ENCODE peak calls at places on chromosome 5, in four cellular contexts. P, H, N and I are unnamed samples.

GRCh38 chr5:53478411-53479044 is 1.9 kb upstream of the FST start:
- DNase-seq in P (no peak), H (peak), N (peak), I (peak)

GRCh38 chr5:92676120-92676838 is 904.7 kb downstream of the NR2F1-AS1 start:
- DNase-seq in P (no peak), H (no peak), N (no peak), I (no peak)

GRCh38 chr5:53288511-53288910 is 179.0 kb upstream of the MOCS2 start:
- DNase-seq in P (no peak), H (no peak), N (no peak), I (no peak)

GRCh38 chr5:81081461-81081835 is 121.3 kb downstream of the RASGRF2 start:
- DNase-seq in P (no peak), H (no peak), N (peak), I (no peak)

GRCh38 chr5:156778139-156778696 is 71.9 kb upstream of the PPP1R2B start:
- DNase-seq in P (no peak), H (no peak), N (no peak), I (no peak)

GRCh38 chr5:137248476-137248970 is 250.6 kb downstream of the SPOCK1 start:
- DNase-seq in P (peak), H (no peak), N (no peak), I (no peak)

GRCh38 chr5:56545016-56545415 is 270.3 kb upstream of the MAP3K1 start:
- DNase-seq in P (no peak), H (no peak), N (no peak), I (no peak)

GRCh38 chr5:130896636-130897035 is 268.4 kb downstream of the HINT1 start:
- DNase-seq in P (no peak), H (no peak), N (no peak), I (no peak)

GRCh38 chr5:78534148-78535009 is 114.2 kb downstream of the LHFPL2 start:
- DNase-seq in P (no peak), H (no peak), N (no peak), I (no peak)

GRCh38 chr5:121189569-121190305 is 661.9 kb upstream of the FTMT start:
- DNase-seq in P (no peak), H (no peak), N (no peak), I (no peak)

GRCh38 chr5:126477281-126477680 is 54.1 kb downstream of the GRAMD2B start:
- DNase-seq in P (no peak), H (no peak), N (no peak), I (no peak)

GRCh38 chr5:173020643-173021042 is 35.5 kb upstream of the CREBRF start:
- DNase-seq in P (no peak), H (no peak), N (no peak), I (no peak)

GRCh38 chr5:61000887-61001286 is 55.9 kb downstream of the NDUFAF2 start:
- DNase-seq in P (no peak), H (no peak), N (no peak), I (no peak)

GRCh38 chr5:168123853-168124528 is 167.5 kb upstream of the WWC1 start:
- DNase-seq in P (peak), H (no peak), N (no peak), I (no peak)

GRCh38 chr5:109907751-109908150 is 218.0 kb downstream of the MAN2A1 start:
- DNase-seq in P (no peak), H (no peak), N (no peak), I (no peak)

GRCh38 chr5:143440448-143441102 is 37.1 kb upstream of the NR3C1 start:
- DNase-seq in P (no peak), H (no peak), N (no peak), I (no peak)

GRCh38 chr5:175616083-175616482 is 41.8 kb upstream of the HRH2 start:
- DNase-seq in P (no peak), H (no peak), N (no peak), I (no peak)

DNA sequence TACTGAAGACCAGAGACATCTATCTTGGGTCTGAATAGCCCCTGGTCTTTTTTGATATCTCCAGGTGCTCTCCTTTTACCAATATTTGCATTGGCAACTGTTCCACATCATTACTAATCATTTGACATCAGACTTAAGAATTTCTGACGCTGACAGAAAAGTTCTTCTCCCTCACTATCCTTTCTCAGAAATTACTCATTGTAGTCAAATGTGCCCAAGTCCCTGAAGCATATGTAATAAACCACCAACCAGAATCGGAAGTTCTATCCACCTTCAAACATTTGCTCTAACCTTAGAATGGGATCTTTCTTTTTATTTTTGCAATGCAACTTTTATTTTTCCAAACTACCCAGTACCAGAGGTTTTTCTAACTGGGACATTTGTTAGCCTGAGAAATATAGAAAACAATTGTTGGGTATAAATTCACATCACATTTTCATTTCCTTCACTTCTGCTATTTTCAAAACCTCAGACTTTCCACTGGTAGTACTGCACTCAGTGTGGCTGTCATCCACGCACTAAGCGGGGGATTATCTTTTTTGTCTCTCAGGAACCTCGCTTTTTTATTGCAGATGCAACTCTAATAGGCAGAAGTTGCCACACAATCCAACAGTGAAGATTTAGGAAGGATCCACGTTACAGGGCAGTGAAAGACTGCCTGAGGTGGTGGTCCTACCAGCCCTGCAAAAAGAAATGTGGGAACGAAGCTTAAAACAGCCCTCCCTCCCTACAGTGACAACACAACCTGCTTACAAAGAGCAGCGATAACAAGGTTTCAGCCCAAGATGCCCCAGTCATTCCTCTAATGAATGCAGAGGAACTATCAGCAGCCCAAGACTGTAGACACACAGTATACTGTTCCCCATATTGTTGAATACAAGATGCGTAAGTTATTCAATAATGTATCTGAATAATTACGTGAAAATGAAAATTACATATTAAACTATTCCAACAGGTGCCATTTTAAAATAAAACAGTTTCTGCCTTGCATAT is 201.2 kb downstream of the EBF1 start:
- DNase-seq in P (no peak), H (no peak), N (no peak), I (no peak)
- H3K27ac ChIP-seq in P (peak), H (no peak), N (no peak), I (no peak)

GRCh38 chr5:97355775-97356174 is 172.7 kb upstream of the RIOK2 start:
- DNase-seq in P (peak), H (no peak), N (no peak), I (no peak)
- TF ChIP-seq POLR2A in P (peak), H (no peak), N (no peak), I (no peak)

GRCh38 chr5:9544502-9545300 is 1.2 kb downstream of the SEMA5A start:
- DNase-seq in P (no peak), H (no peak), N (peak), I (peak)

GRCh38 chr5:9545301-9545958 is 445 bp downstream of the SEMA5A start:
- DNase-seq in P (no peak), H (no peak), N (peak), I (no peak)

GRCh38 chr5:9544056-9544455 is 1.8 kb downstream of the SEMA5A start:
- DNase-seq in P (no peak), H (no peak), N (no peak), I (no peak)

GRCh38 chr5:9540791-9541190 is 5.1 kb downstream of the SEMA5A start:
- DNase-seq in P (no peak), H (no peak), N (no peak), I (no peak)

DNA sequence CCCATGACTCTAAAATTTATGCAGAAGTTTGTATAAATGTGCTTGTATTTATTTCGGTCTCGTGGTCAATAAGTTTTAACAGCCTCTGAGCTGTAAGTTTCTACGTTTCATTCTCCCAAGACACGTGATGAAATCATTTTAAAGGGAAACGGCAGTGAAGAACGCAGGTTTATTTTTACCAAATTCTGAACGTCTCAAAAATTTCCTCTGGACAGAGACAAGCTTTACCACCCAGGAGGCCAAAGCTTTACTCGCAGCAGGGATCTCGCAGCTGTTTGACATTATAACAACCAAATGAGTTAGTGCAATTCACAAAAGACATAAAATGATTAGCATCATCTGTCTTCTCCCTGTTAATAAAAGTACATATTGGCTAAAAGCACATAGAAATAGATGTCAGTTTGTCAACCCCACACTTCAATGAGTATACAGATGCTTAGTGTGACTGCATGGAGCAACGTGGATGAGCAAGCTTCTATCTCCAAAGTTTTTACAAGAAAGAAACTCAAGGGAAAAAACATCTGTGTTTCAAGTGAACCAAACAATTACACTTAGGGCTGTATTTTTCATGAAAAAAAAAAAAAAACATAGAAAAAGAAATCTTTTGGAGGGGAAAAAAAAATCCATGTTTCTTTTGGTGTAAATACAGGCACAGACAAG is 2.5 kb downstream of the SEMA5A start:
- DNase-seq in P (no peak), H (no peak), N (no peak), I (no peak)
- H3K4me3 ChIP-seq in P (no peak), H (no peak), N (no peak), I (no peak)

GRCh38 chr5:111960466-111961215 is 203.6 kb upstream of the NREP start:
- DNase-seq in P (no peak), H (no peak), N (no peak), I (no peak)
- H3K27ac ChIP-seq in P (no peak), H (no peak), N (no peak), I (no peak)

GRCh38 chr5:179820483-179821297 is at the start of gene SQSTM1:
- DNase-seq in P (no peak), H (no peak), N (peak), I (peak)

GRCh38 chr5:179820127-179820482 is 600 bp upstream of the SQSTM1 start:
- DNase-seq in P (no peak), H (no peak), N (no peak), I (no peak)

GRCh38 chr5:179817071-179817840 is 3.4 kb upstream of the SQSTM1 start:
- DNase-seq in P (no peak), H (no peak), N (peak), I (no peak)

GRCh38 chr5:179819296-179820126 is 1.2 kb upstream of the SQSTM1 start:
- DNase-seq in P (no peak), H (no peak), N (peak), I (peak)

DNA sequence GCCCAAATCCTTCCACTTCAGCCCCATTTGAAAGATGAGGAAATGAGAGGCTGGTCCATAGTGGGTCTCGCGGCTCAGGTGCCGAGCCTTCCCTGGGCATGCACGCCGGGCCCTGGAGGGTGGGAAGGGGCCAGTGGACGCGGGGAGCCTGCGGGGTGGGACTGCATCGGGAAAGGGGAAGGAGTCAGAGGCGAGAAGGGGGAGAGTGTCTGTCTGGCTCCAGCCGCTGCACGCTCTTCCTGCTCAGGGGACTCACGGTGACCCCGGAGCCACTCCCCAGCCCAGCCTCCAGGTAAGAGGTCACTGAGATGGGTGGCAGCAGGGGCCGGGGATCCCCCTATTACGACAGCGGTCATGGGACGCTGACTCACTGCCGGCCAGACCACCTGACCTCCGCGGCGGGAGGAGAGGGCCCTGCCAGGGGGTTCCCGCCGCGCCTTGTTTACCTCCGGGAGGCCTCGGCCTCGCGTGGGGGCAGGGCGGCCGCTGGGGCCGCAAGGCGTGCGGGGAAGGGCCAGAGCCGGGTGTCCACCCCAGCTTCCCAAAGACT is 1.9 kb upstream of the SQSTM1 start:
- DNase-seq in P (peak), H (peak), N (peak), I (peak)
- TF ChIP-seq POLR2A in P (peak), H (no peak), N (peak), I (peak)

DNA sequence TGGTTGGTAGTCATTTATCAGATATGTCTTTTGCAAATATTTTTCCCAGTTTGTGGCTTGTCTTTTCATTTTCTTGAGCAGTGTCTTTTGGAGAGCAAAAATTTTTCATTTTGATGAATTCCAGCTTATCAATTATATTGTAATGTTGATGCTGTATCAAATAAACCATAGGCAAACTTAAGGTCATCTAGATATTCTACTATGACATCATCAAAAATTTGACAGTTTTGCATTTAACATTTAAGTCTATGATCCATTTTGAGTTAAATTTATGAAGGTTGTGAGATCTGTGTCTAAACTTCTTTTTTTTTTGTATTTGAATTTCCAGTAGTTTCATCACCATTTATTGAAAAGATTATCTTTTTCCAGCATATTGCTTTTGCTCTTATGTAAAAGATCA is 505.5 kb upstream of the COX7C start:
- DNase-seq in P (no peak), H (no peak), N (no peak), I (no peak)
- H3K4me3 ChIP-seq in P (no peak), H (no peak), N (no peak), I (no peak)